ENCODE peak calls at places on chromosome 20, in four cellular contexts. One of them, this sample, is unnamed.

GRCh38 chr20:3606021-3606420 is 57.2 kb downstream of the GFRA4 start:
- DNase-seq in H9: no peak
- DNase-seq in mammary epithelial cell: peak
- DNase-seq in spleen: no peak
- DNase-seq in this sample: no peak

GRCh38 chr20:34999021-34999451 is 43.4 kb downstream of the MYH7B start:
- DNase-seq in mammary epithelial cell: no peak
- DNase-seq in H9: no peak
- DNase-seq in spleen: no peak
- DNase-seq in this sample: no peak

GRCh38 chr20:44034451-44034850 is 119.8 kb downstream of the TOX2 start:
- DNase-seq in H9: no peak
- DNase-seq in spleen: peak
- DNase-seq in mammary epithelial cell: no peak
- DNase-seq in this sample: no peak

GRCh38 chr20:32582659-32583580 is 2.2 kb downstream of the NOL4L start:
- DNase-seq in spleen: peak
- DNase-seq in mammary epithelial cell: no peak
- DNase-seq in H9: no peak
- DNase-seq in this sample: no peak

GRCh38 chr20:42975974-42976373 is 213.7 kb downstream of the PTPRT start:
- DNase-seq in mammary epithelial cell: no peak
- DNase-seq in H9: no peak
- DNase-seq in spleen: no peak
- DNase-seq in this sample: no peak

GRCh38 chr20:38320221-38320620 is 16.3 kb downstream of the BPI start:
- DNase-seq in spleen: no peak
- DNase-seq in mammary epithelial cell: no peak
- DNase-seq in H9: no peak
- DNase-seq in this sample: no peak

GRCh38 chr20:23027721-23028120 is 7.4 kb upstream of the SSTR4 start:
- DNase-seq in spleen: no peak
- DNase-seq in mammary epithelial cell: no peak
- DNase-seq in H9: no peak
- DNase-seq in this sample: no peak

GRCh38 chr20:35369804-35370203 is 42.0 kb downstream of the UQCC1 start:
- DNase-seq in mammary epithelial cell: peak
- DNase-seq in spleen: no peak
- DNase-seq in H9: no peak
- DNase-seq in this sample: peak

GRCh38 chr20:10278416-10278815 is 59.8 kb downstream of the SNAP25 start:
- DNase-seq in mammary epithelial cell: no peak
- DNase-seq in spleen: no peak
- DNase-seq in H9: no peak
- DNase-seq in this sample: no peak

DNA sequence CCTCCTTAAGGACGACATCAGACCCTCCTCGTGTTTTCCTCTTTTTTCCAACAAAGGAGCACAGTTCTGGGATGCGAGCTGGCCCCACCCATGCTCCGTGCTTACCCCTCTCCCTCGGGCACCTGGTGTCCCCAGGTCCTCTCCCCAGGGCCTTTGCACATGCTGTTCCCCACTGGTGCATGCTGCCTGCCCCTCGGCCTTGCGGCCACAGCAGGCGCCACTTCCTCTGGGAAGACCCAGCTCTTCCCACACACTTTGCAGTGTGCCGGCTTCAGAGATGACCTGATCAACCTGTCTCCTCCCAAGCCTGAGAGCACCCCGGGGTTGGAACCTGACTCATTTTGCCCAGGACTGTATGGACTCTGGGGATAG is 39.8 kb downstream of the GNAS-AS1 start:
- DNase-seq in mammary epithelial cell: no peak
- DNase-seq in spleen: no peak
- DNase-seq in H9: no peak
- DNase-seq in this sample: no peak
- TF ChIP-seq CTCF in mammary epithelial cell: no peak
- TF ChIP-seq CTCF in spleen: no peak
- TF ChIP-seq CTCF in H9: no peak
- TF ChIP-seq CTCF in this sample: no peak

GRCh38 chr20:47235853-47236638 is 120.5 kb downstream of the ZMYND8 start:
- DNase-seq in H9: no peak
- DNase-seq in mammary epithelial cell: no peak
- DNase-seq in spleen: no peak
- DNase-seq in this sample: no peak

GRCh38 chr20:47236639-47236900 is 119.9 kb downstream of the ZMYND8 start:
- DNase-seq in spleen: no peak
- DNase-seq in H9: no peak
- DNase-seq in mammary epithelial cell: no peak
- DNase-seq in this sample: no peak

GRCh38 chr20:47241345-47241781 is 115.1 kb downstream of the ZMYND8 start:
- DNase-seq in mammary epithelial cell: no peak
- DNase-seq in H9: no peak
- DNase-seq in spleen: no peak
- DNase-seq in this sample: no peak

GRCh38 chr20:47237715-47238114 is 118.8 kb downstream of the ZMYND8 start:
- DNase-seq in spleen: no peak
- DNase-seq in mammary epithelial cell: no peak
- DNase-seq in H9: no peak
- DNase-seq in this sample: no peak

DNA sequence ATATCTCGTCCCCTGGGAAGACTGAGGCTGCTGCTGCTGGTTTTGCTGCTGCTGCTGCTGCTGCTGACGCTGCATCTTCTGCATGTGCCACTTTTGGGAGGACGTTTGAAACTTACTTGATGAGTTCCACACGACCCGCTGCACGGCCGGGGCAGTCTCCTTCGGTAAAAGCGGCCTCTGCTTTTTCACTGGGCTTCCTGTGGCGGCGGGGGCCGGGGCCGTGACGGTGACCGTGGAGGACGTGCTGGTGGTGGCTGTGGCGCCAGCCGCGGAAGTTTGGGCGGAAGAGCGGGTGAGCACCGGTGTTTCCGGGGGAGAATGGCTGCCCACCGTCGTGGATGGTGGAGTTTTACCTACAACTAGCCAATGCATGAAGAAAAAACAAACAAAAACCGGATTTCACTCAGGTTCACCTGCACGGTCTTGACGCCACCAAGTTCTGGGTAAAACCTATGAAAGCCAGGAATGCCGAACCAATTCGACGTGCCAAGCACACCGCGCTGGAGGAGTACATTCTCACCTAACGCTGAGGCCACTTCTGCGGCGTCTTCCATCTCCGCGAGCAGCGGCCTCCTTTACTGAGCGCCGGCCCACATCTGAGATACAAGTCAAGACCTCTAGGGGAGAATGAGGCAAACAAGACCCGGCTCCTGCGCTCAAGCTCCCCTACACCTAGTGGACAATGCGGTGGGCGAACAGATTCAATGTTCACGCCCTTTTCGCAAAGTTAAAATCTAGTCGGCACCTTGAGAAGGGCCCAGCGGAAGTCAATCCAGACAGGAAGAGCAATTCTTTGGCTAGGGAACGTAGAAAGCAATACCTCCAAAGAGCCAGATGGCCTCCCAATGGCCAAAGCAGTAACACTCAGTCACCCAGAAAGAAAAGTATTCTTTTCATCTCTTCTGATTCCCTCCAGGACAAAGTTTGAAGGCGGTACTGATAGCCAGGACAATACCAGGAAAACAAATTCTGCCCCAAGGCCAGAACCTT is 117.4 kb downstream of the ZMYND8 start:
- DNase-seq in spleen: no peak
- DNase-seq in mammary epithelial cell: no peak
- DNase-seq in H9: peak
- DNase-seq in this sample: no peak
- H3K27ac ChIP-seq in spleen: no peak
- H3K27ac ChIP-seq in mammary epithelial cell: no peak
- H3K27ac ChIP-seq in H9: no peak
- H3K27ac ChIP-seq in this sample: peak

DNA sequence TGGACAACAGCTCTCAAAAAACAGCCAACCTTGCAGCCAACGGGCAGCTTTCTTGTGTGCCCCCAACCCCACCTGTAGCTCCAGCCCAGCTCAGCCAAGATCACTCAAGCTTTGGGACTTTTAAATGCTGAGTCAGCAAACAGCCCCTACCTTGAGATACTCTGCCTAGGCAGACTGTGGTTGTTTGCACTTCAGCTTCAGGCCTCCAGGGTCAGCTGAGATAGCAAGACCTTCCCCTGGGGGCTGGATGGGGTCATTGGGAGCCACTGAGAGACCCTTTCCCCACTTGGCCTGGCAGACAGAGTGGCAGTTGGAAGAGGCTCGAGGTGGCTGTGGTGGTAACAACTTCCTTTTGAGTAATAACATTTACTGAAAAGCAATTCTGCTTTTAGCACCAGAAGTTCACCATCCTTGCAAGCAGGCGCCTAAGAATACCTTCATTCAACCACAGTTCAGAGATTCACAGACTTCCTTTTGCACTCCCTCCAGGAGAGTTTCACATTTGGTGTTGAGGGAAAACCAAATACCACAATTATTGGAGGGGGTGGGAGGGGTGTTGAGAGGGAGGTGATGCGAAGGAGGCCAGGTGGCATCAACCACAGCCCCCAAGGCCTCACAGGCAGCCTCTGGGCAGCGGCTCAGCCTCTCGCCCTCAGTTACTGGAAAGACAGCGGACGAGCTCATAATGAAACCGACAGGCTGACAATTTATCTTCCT is 148.0 kb downstream of the CEBPB start:
- DNase-seq in spleen: peak
- DNase-seq in H9: peak
- DNase-seq in mammary epithelial cell: no peak
- DNase-seq in this sample: no peak
- TF ChIP-seq CTCF in spleen: no peak
- TF ChIP-seq CTCF in H9: peak
- TF ChIP-seq CTCF in mammary epithelial cell: no peak
- TF ChIP-seq CTCF in this sample: no peak

DNA sequence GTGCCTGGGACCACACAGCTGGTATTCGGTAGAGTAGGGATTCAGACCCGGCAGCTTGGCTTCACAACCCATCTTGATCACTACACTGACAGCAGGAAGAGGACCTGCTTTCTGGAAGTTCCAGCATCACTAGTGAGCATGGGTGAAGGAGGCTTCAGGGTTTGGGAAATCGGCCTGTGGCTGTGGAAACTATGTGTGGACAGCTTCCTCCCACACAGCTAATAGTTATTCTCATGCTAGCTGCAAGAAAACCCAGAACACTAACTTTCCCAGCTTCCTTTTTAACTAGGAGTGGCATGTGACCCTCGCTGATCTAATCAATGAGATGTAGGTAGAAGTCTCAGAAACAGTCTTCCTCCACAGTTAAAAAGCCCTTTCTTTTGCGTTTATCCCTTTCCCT is 36.3 kb upstream of the SIRPA start:
- DNase-seq in mammary epithelial cell: no peak
- DNase-seq in H9: no peak
- DNase-seq in spleen: no peak
- DNase-seq in this sample: no peak
- H3K27ac ChIP-seq in mammary epithelial cell: no peak
- H3K27ac ChIP-seq in H9: no peak
- H3K27ac ChIP-seq in spleen: no peak
- H3K27ac ChIP-seq in this sample: no peak

GRCh38 chr20:24782801-24783630 is 166.1 kb upstream of the CST7 start:
- DNase-seq in H9: peak
- DNase-seq in spleen: peak
- DNase-seq in mammary epithelial cell: no peak
- DNase-seq in this sample: no peak
- TF ChIP-seq CTCF in H9: peak
- TF ChIP-seq CTCF in spleen: no peak
- TF ChIP-seq CTCF in mammary epithelial cell: no peak
- TF ChIP-seq CTCF in this sample: no peak

GRCh38 chr20:41111578-41111951 is 25.8 kb upstream of the PLCG1 start:
- DNase-seq in spleen: no peak
- DNase-seq in mammary epithelial cell: no peak
- DNase-seq in H9: no peak
- DNase-seq in this sample: no peak

GRCh38 chr20:41110930-41111577 is 26.3 kb upstream of the PLCG1 start:
- DNase-seq in spleen: no peak
- DNase-seq in mammary epithelial cell: peak
- DNase-seq in H9: no peak
- DNase-seq in this sample: peak

GRCh38 chr20:41110012-41110411 is 27.3 kb upstream of the PLCG1 start:
- DNase-seq in mammary epithelial cell: no peak
- DNase-seq in H9: no peak
- DNase-seq in spleen: no peak
- DNase-seq in this sample: no peak

GRCh38 chr20:41108531-41108930 is 28.8 kb upstream of the PLCG1 start:
- DNase-seq in mammary epithelial cell: no peak
- DNase-seq in spleen: no peak
- DNase-seq in H9: no peak
- DNase-seq in this sample: no peak
- H3K27ac ChIP-seq in mammary epithelial cell: no peak
- H3K27ac ChIP-seq in spleen: no peak
- H3K27ac ChIP-seq in H9: no peak
- H3K27ac ChIP-seq in this sample: no peak

DNA sequence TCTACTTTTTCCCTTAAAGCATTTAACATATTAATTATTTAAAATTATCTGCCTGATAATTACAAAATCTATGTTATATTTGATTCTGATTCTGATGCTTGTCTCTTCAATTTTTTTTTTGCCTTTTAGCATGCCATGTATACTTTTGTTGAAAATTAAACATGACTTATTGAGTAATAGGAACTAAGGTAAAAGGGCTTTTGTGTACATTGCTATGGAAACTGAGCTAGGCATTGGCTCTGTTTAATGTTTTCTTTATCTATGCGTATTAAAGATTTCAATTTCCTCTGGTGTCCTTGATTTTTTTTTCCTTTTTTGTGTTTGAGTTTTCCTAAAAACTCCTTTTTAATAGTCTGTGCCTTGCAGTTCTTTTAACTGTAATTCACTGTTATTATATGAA is 805.2 kb downstream of the DHX35 start:
- DNase-seq in H9: no peak
- DNase-seq in mammary epithelial cell: no peak
- DNase-seq in spleen: no peak
- DNase-seq in this sample: no peak
- TF ChIP-seq CTCF in H9: no peak
- TF ChIP-seq CTCF in mammary epithelial cell: no peak
- TF ChIP-seq CTCF in spleen: no peak
- TF ChIP-seq CTCF in this sample: no peak